ENCODE peak calls at places on chromosomes 7 and 10, in nine cellular contexts. F is activated naive CD4-positive, alpha-beta T cell treated with Interleukin-2 at 50 U/mL for 16 hours; T is D341Med; V is Right ventricle myocardium superior; Z is small intestine; D is ELF-1; Y is stimulated activated CD4-positive, alpha-beta T cell treated with anti-CD3 and anti-CD28 coated beads, Interleukin-4, amount 100 ng/mL, for 24 hours; W is RKO; L is colonic mucosa. C is an unnamed sample.

GRCh38 chr7:28686418-28686800 is 271.7 kb downstream of the TRIL start:
- DNase-seq in F (no peak), T (no peak), V (no peak), Z (no peak), D (peak), Y (no peak), W (peak), L (no peak), C (no peak)

GRCh38 chr10:59857921-59858320 is 48.4 kb downstream of the CCDC6 start:
- DNase-seq in F (no peak), T (no peak), V (no peak), Z (no peak), D (no peak), Y (no peak), W (no peak), L (no peak), C (no peak)

GRCh38 chr7:45161842-45162241 is 4.3 kb downstream of the RAMP3 start:
- DNase-seq in F (no peak), T (peak), V (no peak), Z (no peak), D (no peak), Y (no peak), W (no peak), L (no peak), C (no peak)

GRCh38 chr7:6545398-6546126 is 5.7 kb downstream of the GRID2IP start:
- DNase-seq in F (no peak), T (no peak), V (no peak), Z (no peak), D (no peak), Y (no peak), W (no peak), L (no peak), C (no peak)

GRCh38 chr7:50696810-50697582 is 85.7 kb downstream of the GRB10 start:
- DNase-seq in F (no peak), T (no peak), V (no peak), Z (peak), D (no peak), Y (no peak), W (peak), L (no peak), C (no peak)

GRCh38 chr7:129423700-129424410 is 10.4 kb upstream of the STRIP2 start:
- DNase-seq in F (no peak), T (no peak), V (no peak), Z (peak), D (no peak), Y (no peak), W (no peak), L (no peak), C (no peak)

GRCh38 chr10:119734396-119735332 is 8.8 kb downstream of the INPP5F start:
- DNase-seq in F (no peak), T (no peak), V (no peak), Z (no peak), D (no peak), Y (no peak), W (peak), L (no peak), C (no peak)

GRCh38 chr7:93092757-93093370 is 24.9 kb downstream of the SAMD9 start:
- DNase-seq in F (no peak), T (no peak), V (no peak), Z (peak), D (peak), Y (no peak), W (peak), L (no peak), C (peak)

GRCh38 chr10:58641095-58641531 is 128.4 kb downstream of the BICC1 start:
- DNase-seq in F (no peak), T (peak), V (no peak), Z (peak), D (peak), Y (no peak), W (peak), L (no peak), C (peak)

GRCh38 chr10:102312683-102313082 is 67.4 kb downstream of the GBF1 start:
- DNase-seq in F (no peak), T (no peak), V (no peak), Z (no peak), D (no peak), Y (no peak), W (no peak), L (no peak), C (no peak)

GRCh38 chr7:132789281-132789680 is 213.0 kb upstream of the PLXNA4 start:
- DNase-seq in F (no peak), T (no peak), V (no peak), Z (no peak), D (no peak), Y (no peak), W (no peak), L (no peak), C (no peak)

GRCh38 chr10:114103286-114103685 is 59.6 kb downstream of the ADRB1 start:
- DNase-seq in F (no peak), T (peak), V (no peak), Z (peak), D (no peak), Y (no peak), W (peak), L (no peak), C (peak)

GRCh38 chr10:676178-676577 is 13.3 kb downstream of the DIP2C start:
- DNase-seq in F (no peak), T (no peak), V (no peak), Z (no peak), D (no peak), Y (no peak), W (no peak), L (no peak), C (no peak)

GRCh38 chr7:22153427-22154106 is 203.4 kb downstream of the RAPGEF5 start:
- DNase-seq in F (no peak), T (no peak), V (no peak), Z (no peak), D (no peak), Y (no peak), W (no peak), L (no peak), C (no peak)

GRCh38 chr7:40680657-40681056 is 545.9 kb downstream of the SUGCT start:
- DNase-seq in F (no peak), T (peak), V (no peak), Z (peak), D (no peak), Y (no peak), W (peak), L (no peak), C (no peak)

GRCh38 chr10:44008917-44009620 is 360.4 kb upstream of the ZNF32 start:
- DNase-seq in F (no peak), T (no peak), V (no peak), Z (no peak), D (no peak), Y (no peak), W (no peak), L (no peak), C (no peak)

GRCh38 chr7:107982463-107982862 is 20.5 kb downstream of the LAMB1 start:
- DNase-seq in F (no peak), T (no peak), V (no peak), Z (no peak), D (no peak), Y (no peak), W (no peak), L (no peak), C (no peak)

GRCh38 chr7:7428806-7429205 is 106.9 kb downstream of the COL28A1 start:
- DNase-seq in F (no peak), T (no peak), V (no peak), Z (no peak), D (no peak), Y (no peak), W (no peak), L (no peak), C (peak)

GRCh38 chr7:98232276-98232585 is 19.8 kb downstream of the TECPR1 start:
- DNase-seq in F (no peak), T (no peak), V (no peak), Z (no peak), D (no peak), Y (no peak), W (no peak), L (no peak), C (no peak)

GRCh38 chr7:44964384-44964830 is 14.4 kb downstream of the MYO1G start:
- DNase-seq in F (no peak), T (peak), V (no peak), Z (no peak), D (peak), Y (peak), W (no peak), L (no peak), C (no peak)

GRCh38 chr10:80457554-80458262 is 3.6 kb downstream of the TSPAN14 start:
- DNase-seq in F (no peak), T (no peak), V (no peak), Z (no peak), D (peak), Y (no peak), W (no peak), L (no peak), C (no peak)

GRCh38 chr10:78695846-78696245 is 372.9 kb upstream of the ZMIZ1 start:
- DNase-seq in F (no peak), T (no peak), V (no peak), Z (no peak), D (no peak), Y (no peak), W (no peak), L (no peak), C (no peak)

GRCh38 chr10:126847666-126848065 is 57.6 kb upstream of the DOCK1 start:
- DNase-seq in F (no peak), T (no peak), V (no peak), Z (no peak), D (no peak), Y (no peak), W (no peak), L (no peak), C (no peak)

GRCh38 chr7:151046603-151047573 is 1.4 kb upstream of the ASIC3 start:
- DNase-seq in F (no peak), T (no peak), V (no peak), Z (no peak), D (no peak), Y (no peak), W (no peak), L (peak), C (no peak)

GRCh38 chr10:102620138-102620591 is 24.1 kb upstream of the TRIM8 start:
- DNase-seq in F (no peak), T (no peak), V (peak), Z (peak), D (no peak), Y (no peak), W (no peak), L (no peak), C (no peak)

GRCh38 chr7:99953649-99954048 is 22.2 kb downstream of the AZGP1 start:
- DNase-seq in F (no peak), T (no peak), V (peak), Z (no peak), D (no peak), Y (no peak), W (no peak), L (no peak), C (peak)

GRCh38 chr7:102193806-102194205 is 92.9 kb upstream of the SH2B2 start:
- DNase-seq in F (no peak), T (no peak), V (no peak), Z (no peak), D (no peak), Y (no peak), W (no peak), L (no peak), C (no peak)

GRCh38 chr10:50936335-50936734 is 50.9 kb upstream of the A1CF start:
- DNase-seq in F (no peak), T (no peak), V (no peak), Z (peak), D (no peak), Y (no peak), W (peak), L (no peak), C (no peak)

GRCh38 chr7:41436139-41436538 is 266.8 kb downstream of the INHBA start:
- DNase-seq in F (no peak), T (no peak), V (no peak), Z (no peak), D (no peak), Y (no peak), W (no peak), L (no peak), C (no peak)

GRCh38 chr10:72490951-72491350 is 134.9 kb downstream of the MICU1 start:
- DNase-seq in F (no peak), T (no peak), V (no peak), Z (no peak), D (no peak), Y (no peak), W (no peak), L (no peak), C (no peak)

GRCh38 chr7:23383225-23383624 is 84.1 kb downstream of the MALSU1 start:
- DNase-seq in F (no peak), T (no peak), V (no peak), Z (no peak), D (no peak), Y (no peak), W (no peak), L (no peak), C (no peak)

GRCh38 chr10:33122014-33122788 is 164.2 kb upstream of the ITGB1 start:
- DNase-seq in F (no peak), T (no peak), V (no peak), Z (no peak), D (no peak), Y (no peak), W (no peak), L (no peak), C (peak)

GRCh38 chr10:32946108-32946507 is 11.9 kb downstream of the ITGB1 start:
- DNase-seq in F (no peak), T (no peak), V (no peak), Z (no peak), D (no peak), Y (no peak), W (no peak), L (no peak), C (no peak)

GRCh38 chr10:88408111-88408510 is 175.0 kb downstream of the RNLS start:
- DNase-seq in F (no peak), T (no peak), V (no peak), Z (no peak), D (no peak), Y (no peak), W (no peak), L (no peak), C (no peak)

GRCh38 chr7:94580601-94581000 is 71.0 kb downstream of the CASD1 start:
- DNase-seq in F (no peak), T (no peak), V (no peak), Z (no peak), D (no peak), Y (no peak), W (no peak), L (no peak), C (peak)